ENCODE peak calls at places on chromosomes 3 and 15, in ten cellular contexts. One of them, this sample, is unnamed.

GRCh38 chr15:69597061-69597592 is 144.5 kb downstream of the RPLP1 start:
- DNase-seq in uterus: no peak
- DNase-seq in cardiac muscle cell: no peak
- DNase-seq in OCI-LY7: no peak
- DNase-seq in tibial artery: no peak
- DNase-seq in adrenal gland: peak; percentile 5
- DNase-seq in body of pancreas: no peak
- DNase-seq in ovary: no peak
- DNase-seq in DND-41: no peak
- DNase-seq in neural progenitor cell: no peak
- DNase-seq in this sample: no peak

GRCh38 chr3:104646196-104646595 is 720.5 kb upstream of the ALCAM start:
- DNase-seq in uterus: no peak
- DNase-seq in cardiac muscle cell: no peak
- DNase-seq in OCI-LY7: no peak
- DNase-seq in tibial artery: no peak
- DNase-seq in adrenal gland: no peak
- DNase-seq in body of pancreas: no peak
- DNase-seq in ovary: no peak
- DNase-seq in DND-41: no peak
- DNase-seq in neural progenitor cell: no peak
- DNase-seq in this sample: no peak

GRCh38 chr3:14461748-14462324 is 59.4 kb downstream of the SLC6A6 start:
- DNase-seq in uterus: no peak
- DNase-seq in cardiac muscle cell: peak; percentile 80
- DNase-seq in OCI-LY7: peak; percentile 53
- DNase-seq in tibial artery: no peak
- DNase-seq in adrenal gland: peak; percentile 69
- DNase-seq in body of pancreas: peak; percentile 47
- DNase-seq in ovary: no peak
- DNase-seq in DND-41: peak; percentile 23
- DNase-seq in neural progenitor cell: peak; percentile 80
- DNase-seq in this sample: no peak

GRCh38 chr3:48819234-48820221 is 28.1 kb downstream of the PRKAR2A start:
- DNase-seq in uterus: no peak
- DNase-seq in cardiac muscle cell: no peak
- DNase-seq in OCI-LY7: no peak
- DNase-seq in tibial artery: no peak
- DNase-seq in adrenal gland: no peak
- DNase-seq in body of pancreas: no peak
- DNase-seq in ovary: no peak
- DNase-seq in DND-41: no peak
- DNase-seq in neural progenitor cell: no peak
- DNase-seq in this sample: no peak

GRCh38 chr15:62378772-62379171 is 213.7 kb upstream of the C2CD4B start:
- DNase-seq in uterus: no peak
- DNase-seq in cardiac muscle cell: no peak
- DNase-seq in OCI-LY7: no peak
- DNase-seq in tibial artery: no peak
- DNase-seq in adrenal gland: no peak
- DNase-seq in body of pancreas: no peak
- DNase-seq in ovary: no peak
- DNase-seq in DND-41: no peak
- DNase-seq in neural progenitor cell: no peak
- DNase-seq in this sample: no peak

GRCh38 chr3:185477316-185477715 is 21.5 kb downstream of the TMEM41A start:
- DNase-seq in uterus: no peak
- DNase-seq in cardiac muscle cell: no peak
- DNase-seq in OCI-LY7: no peak
- DNase-seq in tibial artery: no peak
- DNase-seq in adrenal gland: no peak
- DNase-seq in body of pancreas: no peak
- DNase-seq in ovary: no peak
- DNase-seq in DND-41: no peak
- DNase-seq in neural progenitor cell: no peak
- DNase-seq in this sample: no peak

GRCh38 chr3:141336672-141337522 is 31.4 kb upstream of the ZBTB38 start:
- DNase-seq in uterus: no peak
- DNase-seq in cardiac muscle cell: no peak
- DNase-seq in OCI-LY7: peak; percentile 65
- DNase-seq in tibial artery: no peak
- DNase-seq in adrenal gland: no peak
- DNase-seq in body of pancreas: peak; percentile 14
- DNase-seq in ovary: no peak
- DNase-seq in DND-41: no peak
- DNase-seq in neural progenitor cell: no peak
- DNase-seq in this sample: no peak

GRCh38 chr3:16190704-16191103 is 16.2 kb downstream of the GALNT15 start:
- DNase-seq in uterus: no peak
- DNase-seq in cardiac muscle cell: no peak
- DNase-seq in OCI-LY7: no peak
- DNase-seq in tibial artery: no peak
- DNase-seq in adrenal gland: peak; percentile 17
- DNase-seq in body of pancreas: no peak
- DNase-seq in ovary: no peak
- DNase-seq in DND-41: peak; percentile 26
- DNase-seq in neural progenitor cell: no peak
- DNase-seq in this sample: no peak

GRCh38 chr3:99515-99914 is 97.0 kb upstream of the CHL1 start:
- DNase-seq in uterus: no peak
- DNase-seq in cardiac muscle cell: peak; percentile 5
- DNase-seq in OCI-LY7: no peak
- DNase-seq in tibial artery: no peak
- DNase-seq in adrenal gland: no peak
- DNase-seq in body of pancreas: no peak
- DNase-seq in ovary: no peak
- DNase-seq in DND-41: no peak
- DNase-seq in neural progenitor cell: no peak
- DNase-seq in this sample: no peak

GRCh38 chr3:193947636-193948035 is 188.3 kb upstream of the HES1 start:
- DNase-seq in uterus: no peak
- DNase-seq in cardiac muscle cell: no peak
- DNase-seq in OCI-LY7: no peak
- DNase-seq in tibial artery: no peak
- DNase-seq in adrenal gland: no peak
- DNase-seq in body of pancreas: no peak
- DNase-seq in ovary: no peak
- DNase-seq in DND-41: no peak
- DNase-seq in neural progenitor cell: no peak
- DNase-seq in this sample: no peak

GRCh38 chr15:99441427-99441766 is 124.4 kb upstream of the MEF2A start:
- DNase-seq in uterus: no peak
- DNase-seq in cardiac muscle cell: no peak
- DNase-seq in OCI-LY7: no peak
- DNase-seq in tibial artery: no peak
- DNase-seq in adrenal gland: no peak
- DNase-seq in body of pancreas: no peak
- DNase-seq in ovary: no peak
- DNase-seq in DND-41: no peak
- DNase-seq in neural progenitor cell: no peak
- DNase-seq in this sample: no peak

DNA sequence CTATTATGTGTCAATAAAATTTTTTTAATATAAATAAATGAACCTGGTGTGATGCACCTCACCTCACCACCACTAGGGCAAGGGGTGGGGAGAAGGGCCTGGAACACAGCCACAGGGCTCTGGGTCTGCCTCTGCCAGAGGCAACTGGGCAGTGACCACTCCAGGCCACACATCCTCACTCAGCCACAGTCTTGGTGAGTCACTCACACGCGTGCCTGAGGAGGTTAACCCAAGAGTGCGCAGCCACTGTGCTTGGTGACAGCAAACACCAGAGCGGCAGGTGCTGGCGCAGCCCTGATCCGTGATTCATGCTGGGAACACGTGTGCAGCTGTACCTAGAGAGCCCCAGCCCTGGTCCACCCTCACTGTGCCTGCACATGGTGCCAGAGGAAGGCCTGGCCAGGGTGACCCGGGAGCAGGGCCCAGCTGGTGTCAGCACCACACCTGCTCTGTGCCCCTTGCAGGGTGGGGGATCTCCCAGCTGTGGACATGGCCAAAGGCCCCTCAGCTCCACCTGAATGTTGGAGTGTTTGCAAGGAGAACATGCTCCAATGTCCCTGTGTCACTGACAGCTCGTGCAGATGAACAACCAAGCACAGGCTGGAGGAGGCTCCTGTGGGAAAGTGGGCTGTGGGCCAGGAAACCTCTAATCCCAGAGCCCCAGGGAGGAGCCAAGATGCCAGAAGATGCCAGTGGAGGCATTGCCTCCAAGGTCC is 2.1 kb downstream of the SLC41A3 start:
- DNase-seq in uterus: no peak
- DNase-seq in cardiac muscle cell: no peak
- DNase-seq in OCI-LY7: peak; percentile 28
- DNase-seq in tibial artery: no peak
- DNase-seq in adrenal gland: peak; percentile 86
- DNase-seq in body of pancreas: peak; percentile 17
- DNase-seq in ovary: no peak
- DNase-seq in DND-41: no peak
- DNase-seq in neural progenitor cell: no peak
- DNase-seq in this sample: peak; percentile 86
- TF ChIP-seq CTCF in uterus: no peak
- TF ChIP-seq CTCF in cardiac muscle cell: peak; percentile 17
- TF ChIP-seq CTCF in OCI-LY7: peak; percentile 61
- TF ChIP-seq CTCF in tibial artery: peak; percentile 30
- TF ChIP-seq CTCF in adrenal gland: peak; percentile 37
- TF ChIP-seq CTCF in body of pancreas: peak; percentile 9
- TF ChIP-seq CTCF in ovary: no peak
- TF ChIP-seq CTCF in DND-41: peak; percentile 36
- TF ChIP-seq CTCF in neural progenitor cell: peak; percentile 32
- TF ChIP-seq CTCF in this sample: peak; percentile 63

GRCh38 chr3:27657871-27658270 is 64.3 kb downstream of the EOMES start:
- DNase-seq in uterus: no peak
- DNase-seq in cardiac muscle cell: no peak
- DNase-seq in OCI-LY7: no peak
- DNase-seq in tibial artery: no peak
- DNase-seq in adrenal gland: no peak
- DNase-seq in body of pancreas: no peak
- DNase-seq in ovary: no peak
- DNase-seq in DND-41: no peak
- DNase-seq in neural progenitor cell: no peak
- DNase-seq in this sample: no peak

GRCh38 chr3:27656790-27657189 is 65.3 kb downstream of the EOMES start:
- DNase-seq in uterus: no peak
- DNase-seq in cardiac muscle cell: no peak
- DNase-seq in OCI-LY7: no peak
- DNase-seq in tibial artery: no peak
- DNase-seq in adrenal gland: no peak
- DNase-seq in body of pancreas: no peak
- DNase-seq in ovary: no peak
- DNase-seq in DND-41: no peak
- DNase-seq in neural progenitor cell: no peak
- DNase-seq in this sample: no peak

GRCh38 chr3:27658741-27659140 is 63.4 kb downstream of the EOMES start:
- DNase-seq in uterus: no peak
- DNase-seq in cardiac muscle cell: no peak
- DNase-seq in OCI-LY7: no peak
- DNase-seq in tibial artery: no peak
- DNase-seq in adrenal gland: no peak
- DNase-seq in body of pancreas: no peak
- DNase-seq in ovary: no peak
- DNase-seq in DND-41: no peak
- DNase-seq in neural progenitor cell: no peak
- DNase-seq in this sample: no peak

GRCh38 chr3:27655536-27655935 is 66.6 kb downstream of the EOMES start:
- DNase-seq in uterus: no peak
- DNase-seq in cardiac muscle cell: no peak
- DNase-seq in OCI-LY7: no peak
- DNase-seq in tibial artery: no peak
- DNase-seq in adrenal gland: no peak
- DNase-seq in body of pancreas: no peak
- DNase-seq in ovary: no peak
- DNase-seq in DND-41: no peak
- DNase-seq in neural progenitor cell: no peak
- DNase-seq in this sample: no peak

DNA sequence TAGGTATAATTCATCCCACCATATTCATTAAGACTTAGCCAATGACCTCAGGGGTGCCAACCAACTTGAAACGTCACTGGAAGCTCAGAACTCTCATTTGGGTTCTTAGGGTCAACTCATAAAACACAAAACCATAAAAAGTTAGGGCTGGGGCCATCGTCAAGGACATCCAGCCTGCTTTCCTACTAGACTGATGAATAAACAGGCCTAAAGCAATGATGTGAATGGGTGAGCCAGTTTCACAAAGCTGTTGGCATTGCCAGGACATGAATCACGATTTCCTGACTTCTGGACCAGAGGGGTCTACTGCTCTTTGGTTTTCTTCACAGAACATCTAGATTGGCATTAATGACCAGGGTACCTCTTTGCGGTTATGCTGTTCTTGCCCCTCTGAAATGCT is 64.7 kb downstream of the EOMES start:
- DNase-seq in uterus: no peak
- DNase-seq in cardiac muscle cell: no peak
- DNase-seq in OCI-LY7: no peak
- DNase-seq in tibial artery: no peak
- DNase-seq in adrenal gland: no peak
- DNase-seq in body of pancreas: no peak
- DNase-seq in ovary: no peak
- DNase-seq in DND-41: no peak
- DNase-seq in neural progenitor cell: no peak
- DNase-seq in this sample: no peak
- H3K4me1 ChIP-seq in uterus: no peaks in the 10 kb centered on the region
- H3K4me1 ChIP-seq in cardiac muscle cell: no peaks in the 10 kb centered on the region
- H3K4me1 ChIP-seq in OCI-LY7: no peaks in the 10 kb centered on the region
- H3K4me1 ChIP-seq in tibial artery: no peaks in the 10 kb centered on the region
- H3K4me1 ChIP-seq in adrenal gland: no peaks in the 10 kb centered on the region
- H3K4me1 ChIP-seq in body of pancreas: no peaks in the 10 kb centered on the region
- H3K4me1 ChIP-seq in ovary: no peaks in the 10 kb centered on the region
- H3K4me1 ChIP-seq in DND-41: no peaks in the 10 kb centered on the region
- H3K4me1 ChIP-seq in neural progenitor cell: no peaks in the 10 kb centered on the region
- H3K4me1 ChIP-seq in this sample: no peaks in the 10 kb centered on the region

DNA sequence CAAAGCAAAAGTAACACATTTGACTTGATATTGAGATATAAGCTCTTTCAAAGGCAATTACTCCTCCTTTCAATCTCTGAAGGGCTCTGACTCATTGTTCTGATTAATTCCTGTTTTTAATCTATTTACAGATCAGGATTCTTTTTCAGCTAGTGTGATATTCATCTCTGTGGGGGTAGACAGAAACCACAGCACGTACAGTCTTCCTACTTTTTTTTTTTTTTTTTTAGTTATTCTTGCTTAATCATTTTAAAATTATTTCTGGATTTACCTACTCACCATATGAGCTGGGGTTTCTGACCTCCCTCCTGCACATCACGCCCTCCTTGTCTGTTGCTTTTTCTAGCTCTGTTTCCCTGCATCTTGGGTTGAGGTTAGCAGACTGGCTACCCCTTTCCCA is 1.4 kb downstream of the CNTN3 start:
- DNase-seq in uterus: no peak
- DNase-seq in cardiac muscle cell: no peak
- DNase-seq in OCI-LY7: no peak
- DNase-seq in tibial artery: no peak
- DNase-seq in adrenal gland: no peak
- DNase-seq in body of pancreas: no peak
- DNase-seq in ovary: no peak
- DNase-seq in DND-41: no peak
- DNase-seq in neural progenitor cell: no peak
- DNase-seq in this sample: no peak
- H3K4me3 ChIP-seq in uterus: no peak overlapping the region
- H3K4me3 ChIP-seq in cardiac muscle cell: no peak overlapping the region
- H3K4me3 ChIP-seq in OCI-LY7: no peak overlapping the region
- H3K4me3 ChIP-seq in tibial artery: peak overlapping the region; percentile 55
- H3K4me3 ChIP-seq in adrenal gland: no peak overlapping the region
- H3K4me3 ChIP-seq in body of pancreas: peak overlapping the region; percentile 15
- H3K4me3 ChIP-seq in ovary: peak overlapping the region; percentile 12
- H3K4me3 ChIP-seq in DND-41: no peak overlapping the region
- H3K4me3 ChIP-seq in neural progenitor cell: no peak overlapping the region
- H3K4me3 ChIP-seq in this sample: no peak overlapping the region

GRCh38 chr3:118948146-118948545 is 86.5 kb downstream of the IGSF11 start:
- DNase-seq in uterus: no peak
- DNase-seq in cardiac muscle cell: no peak
- DNase-seq in OCI-LY7: no peak
- DNase-seq in tibial artery: no peak
- DNase-seq in adrenal gland: no peak
- DNase-seq in body of pancreas: no peak
- DNase-seq in ovary: no peak
- DNase-seq in DND-41: no peak
- DNase-seq in neural progenitor cell: no peak
- DNase-seq in this sample: no peak
- TF ChIP-seq CTCF in uterus: no peak
- TF ChIP-seq CTCF in cardiac muscle cell: no peak
- TF ChIP-seq CTCF in OCI-LY7: no peak
- TF ChIP-seq CTCF in tibial artery: no peak
- TF ChIP-seq CTCF in adrenal gland: no peak
- TF ChIP-seq CTCF in body of pancreas: no peak
- TF ChIP-seq CTCF in ovary: no peak
- TF ChIP-seq CTCF in DND-41: no peak
- TF ChIP-seq CTCF in neural progenitor cell: no peak
- TF ChIP-seq CTCF in this sample: no peak